ENCODE peak calls at places on chromosomes 5 and 9, in four cellular contexts. K, D, C and S are unnamed samples.

GRCh38 chr9:133770076-133770777 is 32.1 kb upstream of the SARDH start:
- DNase-seq in K (no peak), D (no peak), C (peak; percentile 22), S (no peak)

GRCh38 chr5:84831701-84832100 is 447.0 kb upstream of the EDIL3 start:
- DNase-seq in K (no peak), D (no peak), C (no peak), S (no peak)

GRCh38 chr5:127891942-127892341 is 188.8 kb downstream of the CCDC192 start:
- DNase-seq in K (no peak), D (no peak), C (no peak), S (no peak)

GRCh38 chr5:85375525-85375924 is 990.8 kb upstream of the EDIL3 start:
- DNase-seq in K (no peak), D (no peak), C (no peak), S (no peak)

GRCh38 chr5:101271416-101271815 is 368.3 kb upstream of the ST8SIA4 start:
- DNase-seq in K (no peak), D (no peak), C (no peak), S (no peak)

GRCh38 chr5:147290261-147290660 is 55.4 kb downstream of the STK32A start:
- DNase-seq in K (no peak), D (no peak), C (no peak), S (no peak)

GRCh38 chr5:171388816-171389168 is 1.1 kb downstream of the NPM1 start:
- DNase-seq in K (no peak), D (no peak), C (no peak), S (no peak)

GRCh38 chr9:90642570-90643539 is at the start of gene DIRAS2:
- DNase-seq in K (peak; percentile 54), D (no peak), C (peak; percentile 67), S (peak; percentile 54)

GRCh38 chr5:154868702-154869101 is 10.3 kb downstream of the CNOT8 start:
- DNase-seq in K (no peak), D (no peak), C (no peak), S (no peak)

GRCh38 chr5:73121109-73121443 is 701 bp downstream of the TMEM171 start:
- DNase-seq in K (peak; percentile 33), D (no peak), C (no peak), S (no peak)